ENCODE peak calls at places on chromosomes 12 and 14, in nine cellular contexts. U is WTC11, Y is choroid plexus epithelial cell, X is lower lobe of right lung, O is A549, A is lung, E is neural progenitor cell, I is cardiac fibroblast, Q is mesothelial cell of epicardium. C is an unnamed sample.

GRCh38 chr14:104743461-104744380 is 9.2 kb upstream of the SIVA1 start:
- DNase-seq in U (no peak), Y (no peak), X (no peak), O (no peak), A (no peak), E (no peak), I (no peak), Q (no peak), C (no peak)

GRCh38 chr14:28116716-28117115 is 649.9 kb upstream of the FOXG1 start:
- DNase-seq in U (peak; percentile 13), Y (no peak), X (no peak), O (no peak), A (no peak), E (no peak), I (no peak), Q (no peak), C (no peak)

GRCh38 chr14:64501326-64502171 is 2.1 kb downstream of the ZBTB25 start:
- DNase-seq in U (no peak), Y (peak; percentile 79), X (peak; percentile 53), O (peak; percentile 53), A (peak; percentile 56), E (no peak), I (peak; percentile 70), Q (no peak), C (no peak)

GRCh38 chr12:26000883-26001282 is 42.4 kb downstream of the RASSF8 start:
- DNase-seq in U (no peak), Y (no peak), X (no peak), O (no peak), A (peak; percentile 44), E (no peak), I (no peak), Q (no peak), C (no peak)

GRCh38 chr14:61256826-61257468 is 24.2 kb downstream of the TMEM30B start:
- DNase-seq in U (no peak), Y (no peak), X (no peak), O (no peak), A (no peak), E (no peak), I (no peak), Q (no peak), C (no peak)

GRCh38 chr12:49019435-49020317 is 1.1 kb upstream of the PRKAG1 start:
- DNase-seq in U (peak; percentile 58), Y (peak; percentile 54), X (no peak), O (peak; percentile 67), A (no peak), E (peak; percentile 38), I (peak; percentile 34), Q (no peak), C (peak; percentile 58)

GRCh38 chr14:91754185-91754584 is 22.3 kb upstream of the CATSPERB start:
- DNase-seq in U (no peak), Y (no peak), X (no peak), O (no peak), A (no peak), E (no peak), I (no peak), Q (no peak), C (no peak)

GRCh38 chr12:13422291-13422690 is 225.8 kb downstream of the EMP1 start:
- DNase-seq in U (no peak), Y (no peak), X (no peak), O (no peak), A (no peak), E (no peak), I (no peak), Q (no peak), C (no peak)

GRCh38 chr14:104773505-104774452 is 20.8 kb downstream of the SIVA1 start:
- DNase-seq in U (no peak), Y (no peak), X (no peak), O (no peak), A (no peak), E (no peak), I (no peak), Q (no peak), C (no peak)

GRCh38 chr12:122203301-122203967 is at the start of gene B3GNT4:
- DNase-seq in U (peak; percentile 73), Y (peak; percentile 44), X (peak; percentile 77), O (peak; percentile 71), A (peak; percentile 61), E (peak; percentile 79), I (peak; percentile 41), Q (no peak), C (peak; percentile 67)

GRCh38 chr14:62662811-62663477 is 382.3 kb downstream of the KCNH5 start:
- DNase-seq in U (peak; percentile 23), Y (no peak), X (no peak), O (no peak), A (no peak), E (peak; percentile 55), I (no peak), Q (no peak), C (no peak)

GRCh38 chr14:65229431-65230286 is 127.3 kb upstream of the MAX start:
- DNase-seq in U (peak; percentile 61), Y (peak; percentile 51), X (peak; percentile 56), O (no peak), A (no peak), E (peak; percentile 68), I (peak; percentile 54), Q (no peak), C (no peak)

GRCh38 chr14:28300356-28300755 is 466.2 kb upstream of the FOXG1 start:
- DNase-seq in U (no peak), Y (peak; percentile 26), X (no peak), O (no peak), A (no peak), E (no peak), I (no peak), Q (no peak), C (no peak)

GRCh38 chr14:61527325-61528100 is 167.8 kb upstream of the HIF1A start:
- DNase-seq in U (no peak), Y (peak; percentile 91), X (no peak), O (peak; percentile 68), A (no peak), E (no peak), I (peak; percentile 90), Q (no peak), C (no peak)

GRCh38 chr12:122182887-122183587 is at the start of gene LRRC43:
- DNase-seq in U (peak; percentile 80), Y (peak; percentile 28), X (peak; percentile 67), O (no peak), A (no peak), E (peak; percentile 79), I (peak; percentile 21), Q (no peak), C (peak; percentile 70)

GRCh38 chr12:121295123-121295745 is 1.3 kb downstream of the CAMKK2 start:
- DNase-seq in U (no peak), Y (no peak), X (no peak), O (peak; percentile 29), A (no peak), E (peak; percentile 59), I (no peak), Q (no peak), C (no peak)

GRCh38 chr12:67441736-67442346 is 172.7 kb downstream of the CAND1 start:
- DNase-seq in U (peak; percentile 84), Y (peak; percentile 90), X (peak; percentile 86), O (peak; percentile 80), A (peak; percentile 81), E (peak; percentile 86), I (peak; percentile 86), Q (peak; percentile 54), C (no peak)

GRCh38 chr12:130644566-130644965 is 71.5 kb downstream of the RIMBP2 start:
- DNase-seq in U (no peak), Y (no peak), X (no peak), O (no peak), A (no peak), E (no peak), I (no peak), Q (no peak), C (no peak)

DNA sequence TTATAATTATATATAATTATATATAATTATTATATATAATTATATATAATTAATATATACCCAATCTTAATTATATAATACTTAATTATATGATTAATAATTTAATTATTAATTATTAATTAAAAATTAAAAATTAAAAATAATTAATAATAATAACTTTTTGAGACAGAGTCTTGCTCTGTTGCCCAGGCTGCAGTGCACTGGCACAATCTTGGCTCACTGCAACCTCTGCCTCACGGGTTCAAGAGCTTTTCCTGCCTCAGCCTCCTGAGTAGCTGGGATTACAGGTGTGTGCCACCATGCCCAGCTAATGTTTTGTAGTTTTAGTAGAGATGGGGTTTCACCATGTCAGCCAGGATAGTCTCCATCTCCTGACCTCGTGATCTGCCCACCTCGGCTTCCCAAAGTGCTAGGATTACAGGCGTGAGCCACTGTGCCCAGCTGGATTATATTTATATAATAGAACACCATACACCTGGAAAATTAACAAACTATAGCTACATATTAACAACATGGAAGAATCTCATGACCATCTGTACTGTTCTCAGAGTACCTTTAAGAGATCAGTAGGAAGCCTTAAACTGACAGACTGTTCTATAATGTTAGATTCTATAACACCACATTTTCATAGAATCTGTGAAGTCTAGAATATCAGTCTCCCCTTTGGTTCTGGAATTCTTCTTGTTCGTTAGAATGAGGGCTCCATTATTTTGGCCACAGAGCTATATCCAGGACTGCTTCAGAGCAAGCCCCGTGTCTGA is 77.8 kb downstream of the CCDC91 start:
- DNase-seq in U (no peak), Y (no peak), X (no peak), O (no peak), A (no peak), E (no peak), I (no peak), Q (no peak), C (no peak)
- TF ChIP-seq CTCF in U (no peak), Y (no peak), X (no peak), O (no peak), A (no peak), E (no peak), I (no peak), Q (no peak), C (no peak)

GRCh38 chr12:131857908-131858850 is 30.0 kb downstream of the MMP17 start:
- DNase-seq in U (no peak), Y (no peak), X (no peak), O (peak; percentile 68), A (no peak), E (no peak), I (no peak), Q (no peak), C (no peak)
- TF ChIP-seq CTCF in U (no peak), Y (no peak), X (no peak), O (no peak), A (no peak), E (no peak), I (no peak), Q (no peak), C (no peak)

DNA sequence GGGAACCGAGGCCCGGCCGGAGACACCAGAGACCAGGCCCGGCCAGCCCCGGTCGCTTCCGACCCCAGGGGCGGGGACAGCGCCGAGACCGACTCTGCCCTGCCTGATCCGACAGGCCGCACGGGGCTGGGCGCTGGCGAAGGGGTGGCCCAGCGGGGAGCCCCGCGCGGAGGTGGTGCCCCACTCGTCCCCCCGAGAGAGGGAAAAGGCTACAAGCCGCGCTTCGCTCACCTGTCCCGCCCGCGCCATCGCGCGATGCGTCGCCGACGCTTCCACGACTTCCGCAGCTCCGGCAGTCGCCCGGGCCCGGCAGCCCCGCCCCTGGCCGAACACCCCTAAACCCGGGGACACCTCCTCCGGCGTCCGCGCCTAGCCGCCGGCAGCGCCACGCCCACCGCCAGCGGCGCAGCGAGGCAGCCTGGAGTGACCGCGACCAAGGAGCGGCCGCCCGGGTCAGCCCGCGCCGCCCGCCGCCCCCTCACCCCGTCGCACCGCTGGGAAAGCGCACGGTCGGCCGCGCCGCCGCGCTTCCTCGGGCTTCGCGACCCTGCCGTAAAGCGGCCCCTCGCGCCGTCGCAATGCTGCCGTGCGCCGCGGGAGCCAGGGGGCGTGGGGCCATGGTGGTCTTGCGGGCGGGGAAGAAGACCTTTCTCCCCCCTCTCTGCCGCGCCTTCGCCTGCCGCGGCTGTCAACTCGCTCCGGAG is at the start of the genes BAG5 and COA8:
- DNase-seq in U (peak; percentile 87), Y (peak; percentile 76), X (peak; percentile 94), O (peak; percentile 89), A (peak; percentile 82), E (peak; percentile 96), I (peak; percentile 77), Q (peak; percentile 79), C (peak; percentile 95)
- TF ChIP-seq CTCF in U (no peak), Y (no peak), X (no peak), O (no peak), A (no peak), E (no peak), I (no peak), Q (no peak), C (no peak)

GRCh38 chr12:30837595-30837994 is 82.8 kb upstream of the CAPRIN2 start:
- DNase-seq in U (no peak), Y (no peak), X (no peak), O (peak; percentile 30), A (no peak), E (no peak), I (no peak), Q (no peak), C (no peak)
- TF ChIP-seq CTCF in U (no peak), Y (no peak), X (no peak), O (no peak), A (no peak), E (peak; percentile 9), I (no peak), Q (no peak), C (no peak)

C was measured in D721Med.